ENCODE peak calls at places on chromosomes 13 and 19, in four cellular contexts. T is nucleus accumbens; D is GM10248; A is naive thymus-derived CD8-positive, alpha-beta T cell. I is an unnamed sample.

GRCh38 chr13:110396913-110397379 is 89.9 kb downstream of the COL4A2 start:
- DNase-seq in T (no peak), D (no peak), A (no peak), I (peak; percentile 85)

GRCh38 chr13:97884707-97885468 is 68.6 kb upstream of the IPO5 start:
- DNase-seq in T (no peak), D (no peak), A (no peak), I (no peak)

GRCh38 chr19:8085606-8086464 is 33.3 kb downstream of the CCL25 start:
- DNase-seq in T (no peak), D (no peak), A (no peak), I (no peak)

GRCh38 chr19:46730187-46730586 is 13.3 kb upstream of the PRKD2 start:
- DNase-seq in T (no peak), D (no peak), A (no peak), I (no peak)

GRCh38 chr13:94712812-94713555 is 639 bp upstream of the SOX21 start:
- DNase-seq in T (peak; percentile 42), D (no peak), A (no peak), I (peak; percentile 56)

GRCh38 chr19:41551212-41551610 is 24.8 kb upstream of the CEACAM21 start:
- DNase-seq in T (no peak), D (no peak), A (no peak), I (no peak)

GRCh38 chr13:98495627-98496238 is 81.2 kb downstream of the STK24 start:
- DNase-seq in T (no peak), D (no peak), A (no peak), I (no peak)

GRCh38 chr13:27257233-27257568 is 5.8 kb downstream of the RPL21 start:
- DNase-seq in T (no peak), D (no peak), A (no peak), I (no peak)

GRCh38 chr13:77333521-77334083 is 6.7 kb upstream of the MYCBP2 start:
- DNase-seq in T (no peak), D (no peak), A (no peak), I (no peak)

GRCh38 chr19:9721861-9722260 is 46.7 kb downstream of the ZNF846 start:
- DNase-seq in T (no peak), D (no peak), A (no peak), I (no peak)

GRCh38 chr13:60482012-60482411 is 85.0 kb downstream of the TDRD3 start:
- DNase-seq in T (no peak), D (no peak), A (no peak), I (no peak)

GRCh38 chr13:27044837-27045570 is 126.6 kb downstream of the USP12 start:
- DNase-seq in T (no peak), D (no peak), A (peak; percentile 4), I (no peak)

GRCh38 chr19:35558400-35559280 is 4.8 kb downstream of the ATP4A start:
- DNase-seq in T (no peak), D (no peak), A (no peak), I (no peak)

GRCh38 chr19:2054763-2055162 is 3.7 kb upstream of the MKNK2 start:
- DNase-seq in T (no peak), D (no peak), A (no peak), I (no peak)

GRCh38 chr19:33688657-33688992 is 66.9 kb downstream of the CHST8 start:
- DNase-seq in T (no peak), D (no peak), A (no peak), I (no peak)

GRCh38 chr19:1318678-1319471 is 33.2 kb downstream of the EFNA2 start:
- DNase-seq in T (no peak), D (no peak), A (no peak), I (no peak)

GRCh38 chr19:7063764-7064418 is 5.4 kb upstream of the MBD3L3 start:
- DNase-seq in T (no peak), D (no peak), A (no peak), I (no peak)

GRCh38 chr13:34567558-34567957 is 374.5 kb upstream of the NBEA start:
- DNase-seq in T (no peak), D (no peak), A (no peak), I (no peak)

GRCh38 chr19:3604987-3605343 is 1.7 kb downstream of the TBXA2R start:
- DNase-seq in T (no peak), D (peak; percentile 80), A (peak; percentile 47), I (no peak)

GRCh38 chr13:27367570-27367969 is 56.8 kb upstream of the GTF3A start:
- DNase-seq in T (no peak), D (no peak), A (no peak), I (no peak)

GRCh38 chr13:68748038-68748437 is 1359.6 kb upstream of the ATXN8OS start:
- DNase-seq in T (no peak), D (no peak), A (no peak), I (no peak)

GRCh38 chr13:76723551-76724232 is 162.5 kb downstream of the KCTD12 start:
- DNase-seq in T (no peak), D (no peak), A (peak; percentile 16), I (no peak)

GRCh38 chr19:40745402-40745780 is 4.9 kb downstream of the ACTMAP start:
- DNase-seq in T (no peak), D (no peak), A (no peak), I (no peak)

GRCh38 chr13:43815204-43815603 is 28.4 kb upstream of the ENOX1 start:
- DNase-seq in T (no peak), D (no peak), A (no peak), I (no peak)

GRCh38 chr13:102460806-102461205 is 59.0 kb upstream of the FGF14 start:
- DNase-seq in T (no peak), D (no peak), A (no peak), I (no peak)

GRCh38 chr13:92225861-92226260 is 827.4 kb downstream of the GPC5 start:
- DNase-seq in T (no peak), D (no peak), A (no peak), I (no peak)

GRCh38 chr19:48668761-48669160 is 4.1 kb downstream of the NTN5 start:
- DNase-seq in T (no peak), D (no peak), A (no peak), I (no peak)

GRCh38 chr13:99064624-99065249 is 86.9 kb upstream of the DOCK9 start:
- DNase-seq in T (no peak), D (no peak), A (no peak), I (no peak)

GRCh38 chr13:42992585-42993122 is 613 bp upstream of the EPSTI1 start:
- DNase-seq in T (no peak), D (peak; percentile 63), A (no peak), I (no peak)

GRCh38 chr13:113553541-113554332 is 30.8 kb upstream of the TFDP1 start:
- DNase-seq in T (no peak), D (no peak), A (no peak), I (no peak)

GRCh38 chr13:112842931-112843391 is 126.1 kb upstream of the MCF2L start:
- DNase-seq in T (no peak), D (no peak), A (no peak), I (no peak)

GRCh38 chr13:20193924-20194631 is 1.3 kb upstream of the GJB2 start:
- DNase-seq in T (no peak), D (no peak), A (no peak), I (no peak)

GRCh38 chr13:49046534-49046933 is 70.8 kb downstream of the FNDC3A start:
- DNase-seq in T (no peak), D (no peak), A (no peak), I (no peak)

GRCh38 chr13:24328145-24328544 is 18.8 kb downstream of the C1QTNF9 start:
- DNase-seq in T (no peak), D (no peak), A (no peak), I (no peak)

GRCh38 chr19:35913589-35913988 is 5.5 kb upstream of the TYROBP start:
- DNase-seq in T (no peak), D (no peak), A (no peak), I (no peak)

GRCh38 chr19:43532571-43532961 is 422 bp upstream of the ZNF575 start:
- DNase-seq in T (no peak), D (peak; percentile 56), A (no peak), I (peak; percentile 84)

GRCh38 chr13:92938481-92939020 is 288.1 kb upstream of the GPC6 start:
- DNase-seq in T (no peak), D (no peak), A (no peak), I (no peak)

GRCh38 chr13:99018418-99019180 is 40.7 kb upstream of the DOCK9 start:
- DNase-seq in T (no peak), D (no peak), A (no peak), I (no peak)